ENCODE peak calls at places on chromosomes 7 and 10, in nine cellular contexts. I, Y, M, Z, Q, F, W, S and C are unnamed samples.

GRCh38 chr7:103048833-103049232 is 25.8 kb downstream of the FBXL13 start:
- DNase-seq in M (no peak), Q (no peak), W (no peak), Z (no peak), I (no peak), Y (peak), F (no peak), S (no peak), C (no peak)

GRCh38 chr10:103839867-103840746 is 15.3 kb downstream of the SH3PXD2A start:
- DNase-seq in Y (no peak), W (no peak), Z (no peak), Q (no peak), F (peak), I (no peak), M (peak), S (peak), C (peak)

GRCh38 chr10:12349628-12350166 is 350 bp downstream of the CAMK1D start:
- DNase-seq in Y (no peak), I (no peak), Q (no peak), M (no peak), Z (no peak), S (no peak), W (no peak), F (no peak), C (no peak)

GRCh38 chr10:30027057-30028005 is 32.1 kb downstream of the JCAD start:
- DNase-seq in Y (peak), Z (peak), Q (peak), S (no peak), M (peak), W (no peak), F (peak), I (no peak), C (peak)

GRCh38 chr7:141369422-141369821 is 181.8 kb upstream of the AGK start:
- DNase-seq in S (no peak), M (no peak), W (no peak), Z (peak), Y (no peak), I (no peak), F (no peak), Q (no peak), C (peak)

GRCh38 chr10:28533571-28534304 is 820 bp downstream of the WAC start:
- DNase-seq in Y (no peak), Z (peak), F (peak), I (no peak), S (peak), M (peak), Q (peak), W (peak), C (peak)

GRCh38 chr10:14487511-14487909 is 156.8 kb upstream of the FRMD4A start:
- DNase-seq in S (no peak), M (no peak), F (no peak), I (peak), Z (peak), Q (no peak), W (no peak), Y (no peak), C (no peak)

GRCh38 chr10:91774571-91774970 is 23.7 kb upstream of the TNKS2 start:
- DNase-seq in Z (no peak), S (no peak), Y (no peak), Q (no peak), I (no peak), F (no peak), W (no peak), M (no peak), C (no peak)

GRCh38 chr10:19832624-19833507 is 16.6 kb downstream of the PLXDC2 start:
- DNase-seq in Y (no peak), Q (no peak), F (peak), Z (no peak), S (no peak), I (no peak), M (no peak), W (no peak), C (no peak)

GRCh38 chr7:152704796-152705384 is 28.9 kb upstream of the XRCC2 start:
- DNase-seq in F (no peak), Y (no peak), W (no peak), S (no peak), I (no peak), Q (no peak), Z (no peak), M (no peak), C (no peak)

GRCh38 chr7:16741676-16742075 is 11.9 kb upstream of the TSPAN13 start:
- DNase-seq in M (no peak), I (no peak), Y (no peak), S (no peak), Z (no peak), Q (no peak), F (no peak), W (no peak), C (no peak)

GRCh38 chr7:17233643-17234397 is 64.6 kb upstream of the AHR start:
- DNase-seq in W (no peak), Y (no peak), M (no peak), Z (no peak), F (no peak), I (no peak), Q (peak), S (no peak), C (no peak)

GRCh38 chr10:44020322-44021111 is 364.4 kb downstream of the CXCL12 start:
- DNase-seq in Y (no peak), M (no peak), Z (no peak), S (no peak), W (no peak), F (no peak), Q (no peak), I (no peak), C (no peak)

GRCh38 chr7:75866129-75866496 is 12.7 kb upstream of the RHBDD2 start:
- DNase-seq in S (no peak), Q (no peak), Y (no peak), Z (no peak), W (no peak), I (no peak), F (no peak), M (no peak), C (no peak)

GRCh38 chr10:103192451-103193106 is 493 bp downstream of the NT5C2 start:
- DNase-seq in Y (peak), W (peak), F (peak), M (peak), S (peak), Q (peak), I (peak), Z (peak), C (peak)

GRCh38 chr7:81506609-81507008 is 263.2 kb downstream of the HGF start:
- DNase-seq in Y (no peak), M (no peak), F (no peak), W (no peak), Q (no peak), S (no peak), I (no peak), Z (no peak), C (no peak)

GRCh38 chr7:40502359-40502758 is 367.6 kb downstream of the SUGCT start:
- DNase-seq in Y (no peak), Q (no peak), S (no peak), Z (no peak), F (no peak), W (no peak), M (no peak), I (no peak), C (no peak)

GRCh38 chr7:92295391-92295790 is 49.6 kb downstream of the ANKIB1 start:
- DNase-seq in Y (no peak), Z (peak), F (no peak), S (no peak), Q (no peak), I (no peak), M (no peak), W (no peak), C (no peak)

GRCh38 chr7:105677803-105678583 is 96.7 kb upstream of the EFCAB10 start:
- DNase-seq in Y (no peak), S (no peak), W (no peak), Z (no peak), M (peak), Q (peak), F (no peak), I (no peak), C (no peak)

GRCh38 chr10:24481241-24481640 is 242.4 kb downstream of the ARHGAP21 start:
- DNase-seq in F (no peak), Q (no peak), I (no peak), Z (no peak), M (no peak), W (no peak), S (no peak), Y (no peak), C (no peak)

GRCh38 chr10:132713421-132714095 is 72.4 kb downstream of the NKX6-2 start:
- DNase-seq in Y (no peak), W (no peak), I (no peak), F (no peak), Z (no peak), S (peak), Q (no peak), M (no peak), C (peak)

GRCh38 chr7:123643495-123644428 is 11.9 kb upstream of the LMOD2 start:
- DNase-seq in W (no peak), Y (peak), Z (peak), Q (no peak), F (peak), M (no peak), I (no peak), S (no peak), C (no peak)

GRCh38 chr10:118520116-118520742 is 75.2 kb downstream of the PRLHR start:
- DNase-seq in S (no peak), M (no peak), I (no peak), Z (no peak), Q (no peak), W (no peak), Y (no peak), F (no peak), C (no peak)

GRCh38 chr10:116184448-116184794 is 88.6 kb downstream of the GFRA1 start:
- DNase-seq in Y (no peak), Q (no peak), W (no peak), Z (no peak), I (no peak), S (no peak), M (no peak), F (no peak), C (no peak)

GRCh38 chr10:48234295-48234694 is 40.2 kb downstream of the FRMPD2 start:
- DNase-seq in S (no peak), Y (no peak), W (no peak), M (no peak), I (no peak), Z (no peak), F (peak), Q (no peak), C (no peak)

GRCh38 chr7:34108150-34108549 is 202.8 kb downstream of the BMPER start:
- DNase-seq in Q (no peak), M (no peak), W (no peak), Y (no peak), S (no peak), Z (no peak), I (no peak), F (no peak), C (no peak)
- H3K27ac ChIP-seq in Q (no peak), M (no peak), W (peak), Y (no peak), S (no peak), Z (no peak), I (no peak), F (no peak), C (peak)

GRCh38 chr10:31771345-31771831 is 157.2 kb downstream of the ARHGAP12 start:
- DNase-seq in Z (no peak), Q (no peak), M (no peak), W (no peak), F (no peak), I (no peak), Y (no peak), S (no peak), C (no peak)

GRCh38 chr10:31773749-31774148 is 154.9 kb downstream of the ARHGAP12 start:
- DNase-seq in F (no peak), M (no peak), Y (no peak), W (no peak), Q (no peak), S (no peak), Z (no peak), I (no peak), C (no peak)

GRCh38 chr10:31769564-31769963 is 159.1 kb downstream of the ARHGAP12 start:
- DNase-seq in Q (no peak), F (no peak), Y (no peak), Z (no peak), I (no peak), M (no peak), W (no peak), S (no peak), C (no peak)

GRCh38 chr10:31768467-31768866 is 160.2 kb downstream of the ARHGAP12 start:
- DNase-seq in S (no peak), M (no peak), Z (no peak), Y (no peak), Q (no peak), I (no peak), W (no peak), F (no peak), C (no peak)

GRCh38 chr10:31770307-31770902 is 158.2 kb downstream of the ARHGAP12 start:
- DNase-seq in Q (peak), I (no peak), Z (no peak), W (no peak), F (no peak), Y (no peak), M (no peak), S (no peak), C (no peak)
- TF ChIP-seq CTCF in Q (peak), I (peak), Z (peak), W (peak), F (peak), Y (peak), M (peak), S (peak), C (peak)

DNA sequence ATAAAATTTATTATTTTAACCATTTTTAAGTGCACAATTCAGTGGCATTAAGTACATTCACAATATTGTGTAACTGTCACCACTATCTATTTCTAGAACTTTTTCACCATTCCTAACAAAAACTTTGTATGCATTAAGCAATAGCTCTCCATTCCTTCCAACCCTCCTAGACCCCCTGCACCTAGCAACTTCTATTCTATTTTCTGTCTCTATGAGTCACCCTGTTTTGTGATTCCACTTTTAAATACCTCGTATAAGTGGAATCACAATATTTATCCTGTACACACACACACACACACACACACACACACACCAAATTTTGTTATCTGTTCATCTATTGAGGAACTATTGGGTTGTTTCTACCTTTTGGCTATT is 89.2 kb downstream of the ARID5B start:
- DNase-seq in S (no peak), Q (no peak), W (no peak), M (no peak), Z (no peak), F (no peak), I (no peak), Y (no peak), C (no peak)
- H3K27ac ChIP-seq in S (peak), Q (no peak), W (no peak), M (no peak), Z (no peak), F (no peak), I (no peak), Y (no peak), C (no peak)

DNA sequence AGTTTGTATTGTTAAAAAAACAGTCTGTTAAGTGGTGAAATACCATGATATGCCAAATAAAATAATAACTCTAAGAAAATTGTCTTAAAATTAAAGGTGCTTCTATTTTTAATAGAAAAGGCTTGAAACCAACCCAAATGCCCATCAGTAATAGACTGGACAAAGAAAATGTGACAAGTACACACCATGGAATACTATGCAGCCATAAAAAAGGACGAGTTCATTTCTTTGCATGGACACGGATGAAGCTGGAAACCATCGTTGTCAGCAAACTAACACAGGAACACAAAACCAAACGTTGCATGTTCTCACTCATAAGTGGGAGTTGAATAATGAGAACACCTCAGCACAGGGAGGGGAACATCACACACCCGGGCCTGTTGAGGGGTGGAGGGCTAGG is 7.1 kb downstream of the CNTNAP2 start:
- DNase-seq in S (no peak), M (no peak), W (no peak), Z (no peak), Q (no peak), I (no peak), Y (no peak), F (no peak), C (no peak)
- TF ChIP-seq CTCF in S (no peak), M (no peak), W (no peak), Z (no peak), Q (no peak), I (no peak), Y (no peak), F (no peak), C (no peak)

GRCh38 chr7:116028808-116029207 is 1.8 kb downstream of the TFEC start:
- DNase-seq in F (no peak), Z (no peak), S (no peak), I (no peak), Q (no peak), M (no peak), Y (no peak), W (no peak), C (no peak)
- H3K27ac ChIP-seq in F (no peak), Z (no peak), S (no peak), I (no peak), Q (no peak), M (no peak), Y (no peak), W (no peak), C (no peak)

DNA sequence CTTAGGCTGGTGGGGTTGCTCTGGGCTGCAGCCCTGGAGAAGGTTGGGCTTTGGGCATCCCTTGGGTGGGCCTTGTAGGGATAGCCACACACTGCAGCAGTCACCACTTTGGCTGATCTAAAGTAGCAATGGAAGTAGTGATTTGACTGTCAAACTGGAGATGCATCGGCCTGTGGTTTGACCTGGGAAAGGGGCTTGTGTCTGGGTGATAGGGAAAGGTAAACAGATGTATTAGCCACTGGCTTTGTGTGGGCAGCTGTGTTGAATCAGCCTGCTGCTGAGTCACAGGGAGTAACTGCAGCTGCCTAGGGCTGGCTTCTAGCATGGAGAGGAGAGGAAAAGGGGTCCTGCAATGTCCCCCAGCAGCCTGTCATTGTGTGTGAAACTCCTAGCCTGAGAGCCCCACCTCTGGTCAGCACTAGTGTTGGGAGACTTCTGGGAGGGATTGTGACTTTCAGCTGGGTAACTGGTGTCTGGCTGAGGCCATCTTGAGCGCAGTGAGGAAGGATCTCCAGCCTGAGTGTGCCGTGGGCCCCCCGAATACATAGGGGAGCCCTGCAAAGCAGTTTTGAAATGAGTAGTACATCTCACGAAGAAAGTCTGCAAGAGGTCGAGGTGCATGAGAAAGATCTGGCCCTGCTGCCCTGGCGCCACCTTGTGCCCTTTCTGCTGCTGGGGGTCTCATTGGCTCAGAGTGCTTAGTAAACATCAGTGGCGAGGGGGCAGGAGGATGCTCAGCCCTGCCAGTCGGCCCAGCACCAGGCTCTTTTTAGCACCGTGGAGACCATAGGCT is 117.3 kb downstream of the FANK1 start:
- DNase-seq in I (peak), S (no peak), M (no peak), Z (no peak), F (peak), Y (no peak), W (no peak), Q (peak), C (no peak)
- TF ChIP-seq CTCF in I (peak), S (no peak), M (no peak), Z (no peak), F (peak), Y (peak), W (no peak), Q (no peak), C (no peak)

GRCh38 chr10:18071591-18071990 is 68.6 kb upstream of the CACNB2 start:
- DNase-seq in I (no peak), W (no peak), Y (no peak), Q (no peak), M (no peak), F (no peak), Z (no peak), S (no peak), C (no peak)

DNA sequence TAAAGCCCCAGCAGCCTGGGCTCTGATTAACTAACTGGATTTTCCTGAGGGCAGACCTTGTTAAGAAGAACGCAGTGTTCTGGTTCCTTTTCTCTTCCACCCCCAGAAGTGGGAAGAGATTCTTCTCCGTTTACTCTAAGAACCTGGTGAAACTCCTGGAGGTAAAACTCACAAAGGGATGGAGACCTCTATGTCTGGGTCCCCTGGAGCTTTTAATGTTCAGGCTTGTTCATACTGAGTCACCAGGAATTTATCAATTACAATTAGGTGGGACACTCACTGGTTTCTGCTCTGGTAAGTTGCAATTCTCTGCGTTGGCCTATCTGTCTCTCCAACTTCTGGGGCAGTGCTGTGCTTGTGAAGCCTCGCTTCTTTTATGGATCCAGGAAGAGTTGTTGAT is 73.3 kb upstream of the CACNB2 start:
- DNase-seq in M (no peak), Y (no peak), Z (no peak), W (no peak), F (no peak), Q (no peak), S (no peak), I (no peak), C (no peak)
- H3K27ac ChIP-seq in M (no peak), Y (no peak), Z (no peak), W (no peak), F (no peak), Q (no peak), S (no peak), I (no peak), C (no peak)